ENCODE peak calls at places on chromosome 6, in six cellular contexts. One of them, this sample, is unnamed.

GRCh38 chr6:23797041-23797440 is 329.0 kb upstream of the NRSN1 start:
- DNase-seq in cardiac fibroblast: no peak
- DNase-seq in fibroblast of pulmonary artery: no peak
- DNase-seq in lung: no peak
- DNase-seq in fibroblast of the aortic adventitia: no peak
- DNase-seq in uterus: no peak
- DNase-seq in this sample: no peak

GRCh38 chr6:141131616-141132015 is 1001.1 kb upstream of the GJE1 start:
- DNase-seq in uterus: no peak
- DNase-seq in cardiac fibroblast: no peak
- DNase-seq in lung: no peak
- DNase-seq in fibroblast of the aortic adventitia: no peak
- DNase-seq in fibroblast of pulmonary artery: no peak
- DNase-seq in this sample: no peak

GRCh38 chr6:79570129-79570801 is 33.0 kb upstream of the LCA5 start:
- DNase-seq in lung: peak; percentile 42
- DNase-seq in fibroblast of the aortic adventitia: peak; percentile 75
- DNase-seq in fibroblast of pulmonary artery: peak; percentile 50
- DNase-seq in uterus: no peak
- DNase-seq in cardiac fibroblast: peak; percentile 33
- DNase-seq in this sample: no peak

GRCh38 chr6:29553268-29554057 is 6.1 kb downstream of the UBD start:
- DNase-seq in cardiac fibroblast: peak; percentile 57
- DNase-seq in lung: peak; percentile 77
- DNase-seq in uterus: peak; percentile 72
- DNase-seq in fibroblast of pulmonary artery: peak; percentile 64
- DNase-seq in fibroblast of the aortic adventitia: peak; percentile 46
- DNase-seq in this sample: peak; percentile 11

GRCh38 chr6:158825951-158826306 is 6.8 kb upstream of the EZR start:
- DNase-seq in fibroblast of pulmonary artery: peak; percentile 67
- DNase-seq in uterus: peak; percentile 25
- DNase-seq in cardiac fibroblast: peak; percentile 86
- DNase-seq in fibroblast of the aortic adventitia: peak; percentile 53
- DNase-seq in lung: no peak
- DNase-seq in this sample: no peak

GRCh38 chr6:7685276-7685675 is 40.6 kb upstream of the BMP6 start:
- DNase-seq in fibroblast of the aortic adventitia: no peak
- DNase-seq in cardiac fibroblast: no peak
- DNase-seq in uterus: no peak
- DNase-seq in lung: no peak
- DNase-seq in fibroblast of pulmonary artery: no peak
- DNase-seq in this sample: no peak

GRCh38 chr6:27825025-27825823 is 87.0 kb downstream of the OR2B2 start:
- DNase-seq in fibroblast of the aortic adventitia: no peak
- DNase-seq in lung: no peak
- DNase-seq in uterus: no peak
- DNase-seq in cardiac fibroblast: no peak
- DNase-seq in fibroblast of pulmonary artery: no peak
- DNase-seq in this sample: no peak

GRCh38 chr6:17621003-17621402 is 20.9 kb downstream of the FAM8A1 start:
- DNase-seq in uterus: no peak
- DNase-seq in lung: no peak
- DNase-seq in fibroblast of pulmonary artery: no peak
- DNase-seq in cardiac fibroblast: no peak
- DNase-seq in fibroblast of the aortic adventitia: no peak
- DNase-seq in this sample: no peak

GRCh38 chr6:166395351-166395750 is 12.6 kb upstream of the MPC1 start:
- DNase-seq in lung: no peak
- DNase-seq in uterus: no peak
- DNase-seq in fibroblast of the aortic adventitia: peak; percentile 26
- DNase-seq in fibroblast of pulmonary artery: no peak
- DNase-seq in cardiac fibroblast: no peak
- DNase-seq in this sample: no peak

GRCh38 chr6:119148102-119148824 is 69.8 kb upstream of the FAM184A start:
- DNase-seq in fibroblast of pulmonary artery: peak; percentile 83
- DNase-seq in fibroblast of the aortic adventitia: peak; percentile 97
- DNase-seq in cardiac fibroblast: peak; percentile 93
- DNase-seq in uterus: peak; percentile 38
- DNase-seq in lung: no peak
- DNase-seq in this sample: peak; percentile 77
- H3K4me3 ChIP-seq in fibroblast of pulmonary artery: no peak overlapping the region
- H3K4me3 ChIP-seq in fibroblast of the aortic adventitia: peak overlapping the region; percentile 48
- H3K4me3 ChIP-seq in cardiac fibroblast: no peak overlapping the region
- H3K4me3 ChIP-seq in uterus: no peak overlapping the region
- H3K4me3 ChIP-seq in lung: no peak overlapping the region
- H3K4me3 ChIP-seq in this sample: no peak overlapping the region

DNA sequence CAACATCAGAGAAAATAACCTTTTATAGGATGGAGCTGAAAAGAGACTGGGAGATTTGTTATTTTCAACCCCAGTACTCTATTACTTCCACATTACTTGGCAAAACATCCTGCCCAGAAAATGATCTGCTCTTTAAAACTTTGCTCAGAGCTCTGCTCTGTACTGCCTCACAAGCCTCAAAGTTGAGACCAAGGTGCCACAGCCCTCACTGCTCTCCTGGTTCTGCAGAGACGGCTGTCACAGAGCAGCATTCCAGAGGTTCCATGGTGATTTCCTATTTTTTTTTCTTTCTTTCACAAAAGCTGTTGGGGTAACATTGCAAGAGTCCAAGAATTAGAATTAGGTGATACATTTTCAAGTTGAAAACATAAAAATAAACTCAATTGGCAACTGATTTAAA is 155.2 kb downstream of the UBE3D start:
- DNase-seq in fibroblast of pulmonary artery: no peak
- DNase-seq in uterus: no peak
- DNase-seq in lung: no peak
- DNase-seq in cardiac fibroblast: no peak
- DNase-seq in fibroblast of the aortic adventitia: no peak
- DNase-seq in this sample: no peak
- TF ChIP-seq CTCF in fibroblast of pulmonary artery: no peak
- TF ChIP-seq CTCF in uterus: no peak
- TF ChIP-seq CTCF in lung: no peak
- TF ChIP-seq CTCF in cardiac fibroblast: no peak
- TF ChIP-seq CTCF in fibroblast of the aortic adventitia: no peak
- TF ChIP-seq CTCF in this sample: no peak

GRCh38 chr6:21887301-21888185 is 294.0 kb downstream of the SOX4 start:
- DNase-seq in lung: no peak
- DNase-seq in fibroblast of pulmonary artery: peak; percentile 40
- DNase-seq in fibroblast of the aortic adventitia: peak; percentile 85
- DNase-seq in uterus: no peak
- DNase-seq in cardiac fibroblast: peak; percentile 55
- DNase-seq in this sample: no peak
- H3K4me3 ChIP-seq in lung: no peak overlapping the region
- H3K4me3 ChIP-seq in fibroblast of pulmonary artery: no peak overlapping the region
- H3K4me3 ChIP-seq in fibroblast of the aortic adventitia: no peak overlapping the region
- H3K4me3 ChIP-seq in uterus: no peak overlapping the region
- H3K4me3 ChIP-seq in cardiac fibroblast: no peak overlapping the region
- H3K4me3 ChIP-seq in this sample: no peak overlapping the region

GRCh38 chr6:100230976-100231316 is 233.8 kb downstream of the SIM1 start:
- DNase-seq in fibroblast of the aortic adventitia: peak; percentile 72
- DNase-seq in fibroblast of pulmonary artery: peak; percentile 20
- DNase-seq in lung: no peak
- DNase-seq in cardiac fibroblast: peak; percentile 21
- DNase-seq in uterus: no peak
- DNase-seq in this sample: no peak

GRCh38 chr6:100230115-100230975 is 234.4 kb downstream of the SIM1 start:
- DNase-seq in lung: no peak
- DNase-seq in uterus: no peak
- DNase-seq in cardiac fibroblast: no peak
- DNase-seq in fibroblast of the aortic adventitia: no peak
- DNase-seq in fibroblast of pulmonary artery: no peak
- DNase-seq in this sample: no peak

GRCh38 chr6:100237881-100238280 is 226.8 kb downstream of the SIM1 start:
- DNase-seq in fibroblast of the aortic adventitia: no peak
- DNase-seq in uterus: no peak
- DNase-seq in cardiac fibroblast: no peak
- DNase-seq in lung: no peak
- DNase-seq in fibroblast of pulmonary artery: no peak
- DNase-seq in this sample: no peak

GRCh38 chr6:100232791-100233573 is 231.7 kb downstream of the SIM1 start:
- DNase-seq in cardiac fibroblast: no peak
- DNase-seq in fibroblast of pulmonary artery: no peak
- DNase-seq in uterus: no peak
- DNase-seq in lung: no peak
- DNase-seq in fibroblast of the aortic adventitia: no peak
- DNase-seq in this sample: no peak

GRCh38 chr6:100234625-100235024 is 230.1 kb downstream of the SIM1 start:
- DNase-seq in fibroblast of the aortic adventitia: no peak
- DNase-seq in lung: no peak
- DNase-seq in uterus: no peak
- DNase-seq in cardiac fibroblast: no peak
- DNase-seq in fibroblast of pulmonary artery: no peak
- DNase-seq in this sample: no peak
- TF ChIP-seq CTCF in fibroblast of the aortic adventitia: no peak
- TF ChIP-seq CTCF in lung: no peak
- TF ChIP-seq CTCF in uterus: no peak
- TF ChIP-seq CTCF in cardiac fibroblast: no peak
- TF ChIP-seq CTCF in fibroblast of pulmonary artery: no peak
- TF ChIP-seq CTCF in this sample: no peak

GRCh38 chr6:49155321-49155720 is 307.7 kb downstream of the MMUT start:
- DNase-seq in fibroblast of the aortic adventitia: no peak
- DNase-seq in lung: no peak
- DNase-seq in cardiac fibroblast: no peak
- DNase-seq in fibroblast of pulmonary artery: no peak
- DNase-seq in uterus: no peak
- DNase-seq in this sample: no peak
- H3K4me3 ChIP-seq in fibroblast of the aortic adventitia: no peak overlapping the region
- H3K4me3 ChIP-seq in lung: no peak overlapping the region
- H3K4me3 ChIP-seq in cardiac fibroblast: no peak overlapping the region
- H3K4me3 ChIP-seq in fibroblast of pulmonary artery: no peak overlapping the region
- H3K4me3 ChIP-seq in uterus: no peak overlapping the region
- H3K4me3 ChIP-seq in this sample: no peak overlapping the region

GRCh38 chr6:20953019-20953418 is 418.8 kb downstream of the CDKAL1 start:
- DNase-seq in fibroblast of the aortic adventitia: peak; percentile 5
- DNase-seq in uterus: no peak
- DNase-seq in lung: no peak
- DNase-seq in cardiac fibroblast: no peak
- DNase-seq in fibroblast of pulmonary artery: no peak
- DNase-seq in this sample: no peak
- TF ChIP-seq CTCF in fibroblast of the aortic adventitia: no peak
- TF ChIP-seq CTCF in uterus: no peak
- TF ChIP-seq CTCF in lung: no peak
- TF ChIP-seq CTCF in cardiac fibroblast: no peak
- TF ChIP-seq CTCF in fibroblast of pulmonary artery: no peak
- TF ChIP-seq CTCF in this sample: no peak

GRCh38 chr6:48068326-48069191 is 42.4 kb downstream of the PTCHD4 start:
- DNase-seq in fibroblast of pulmonary artery: no peak
- DNase-seq in uterus: no peak
- DNase-seq in lung: no peak
- DNase-seq in cardiac fibroblast: no peak
- DNase-seq in fibroblast of the aortic adventitia: no peak
- DNase-seq in this sample: no peak
- H3K4me3 ChIP-seq in fibroblast of pulmonary artery: no peak overlapping the region
- H3K4me3 ChIP-seq in uterus: no peak overlapping the region
- H3K4me3 ChIP-seq in lung: no peak overlapping the region
- H3K4me3 ChIP-seq in cardiac fibroblast: peak overlapping the region; percentile 20
- H3K4me3 ChIP-seq in fibroblast of the aortic adventitia: peak overlapping the region; percentile 59
- H3K4me3 ChIP-seq in this sample: peak overlapping the region; percentile 5

GRCh38 chr6:147211831-147212230 is 7.6 kb downstream of the STXBP5 start:
- DNase-seq in fibroblast of pulmonary artery: no peak
- DNase-seq in uterus: no peak
- DNase-seq in lung: no peak
- DNase-seq in cardiac fibroblast: no peak
- DNase-seq in fibroblast of the aortic adventitia: no peak
- DNase-seq in this sample: no peak

GRCh38 chr6:147207351-147207750 is 3.1 kb downstream of the STXBP5 start:
- DNase-seq in cardiac fibroblast: peak; percentile 41
- DNase-seq in fibroblast of pulmonary artery: peak; percentile 35
- DNase-seq in fibroblast of the aortic adventitia: peak; percentile 74
- DNase-seq in lung: no peak
- DNase-seq in uterus: no peak
- DNase-seq in this sample: no peak

GRCh38 chr6:147211349-147211748 is 7.1 kb downstream of the STXBP5 start:
- DNase-seq in fibroblast of the aortic adventitia: no peak
- DNase-seq in uterus: no peak
- DNase-seq in fibroblast of pulmonary artery: no peak
- DNase-seq in lung: no peak
- DNase-seq in cardiac fibroblast: no peak
- DNase-seq in this sample: no peak

GRCh38 chr6:147207851-147208754 is 3.9 kb downstream of the STXBP5 start:
- DNase-seq in uterus: no peak
- DNase-seq in cardiac fibroblast: no peak
- DNase-seq in fibroblast of the aortic adventitia: peak; percentile 30
- DNase-seq in lung: no peak
- DNase-seq in fibroblast of pulmonary artery: no peak
- DNase-seq in this sample: no peak

DNA sequence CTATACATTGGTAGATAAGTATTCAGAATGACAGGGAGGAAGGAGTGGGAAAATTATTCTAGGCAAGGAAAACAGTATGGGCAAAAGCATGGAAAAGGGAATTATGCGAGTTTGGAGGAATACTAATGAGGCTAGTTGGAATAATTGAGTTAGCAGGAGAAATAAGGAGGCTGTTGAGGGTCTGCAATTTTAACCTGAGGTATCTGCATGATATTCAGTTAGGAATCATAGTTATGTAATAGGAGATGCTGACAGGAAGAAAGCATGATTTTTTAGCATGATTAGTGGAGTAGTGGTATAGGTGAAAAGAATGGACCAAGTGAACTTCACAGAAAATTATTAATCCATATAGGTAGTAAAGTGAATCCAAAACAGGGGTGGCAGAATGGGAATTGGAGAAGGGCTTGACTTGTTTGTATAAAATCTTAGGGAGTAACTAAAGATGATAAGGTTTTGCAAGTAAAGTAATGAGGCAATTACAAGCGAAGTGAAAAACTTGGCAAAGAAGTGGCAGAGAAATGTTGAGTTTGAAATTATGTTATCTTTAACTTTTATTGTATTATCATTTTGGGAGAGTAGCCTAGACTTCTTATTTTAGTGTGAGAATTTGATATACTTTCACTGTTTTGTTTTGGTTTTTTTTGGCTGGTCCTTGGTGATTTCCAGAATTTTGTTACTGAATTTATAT is 5.7 kb downstream of the STXBP5 start:
- DNase-seq in uterus: no peak
- DNase-seq in lung: no peak
- DNase-seq in cardiac fibroblast: peak; percentile 45
- DNase-seq in fibroblast of the aortic adventitia: peak; percentile 57
- DNase-seq in fibroblast of pulmonary artery: no peak
- DNase-seq in this sample: no peak
- TF ChIP-seq CTCF in uterus: no peak
- TF ChIP-seq CTCF in lung: no peak
- TF ChIP-seq CTCF in cardiac fibroblast: no peak
- TF ChIP-seq CTCF in fibroblast of the aortic adventitia: no peak
- TF ChIP-seq CTCF in fibroblast of pulmonary artery: no peak
- TF ChIP-seq CTCF in this sample: no peak

This sample was measured in HFF-Myc.